ENCODE peak calls at places on chromosomes 1 and 21, in seven cellular contexts. P is psoas muscle, Q is cardiac muscle cell, O is neural progenitor cell, S is lower lobe of right lung, Z is PC-9, G is K562. N is an unnamed sample.

GRCh38 chr21:16620921-16621320 is 891.1 kb downstream of the USP25 start:
- DNase-seq in G (no peak), P (no peak), O (no peak), Z (no peak), S (no peak), Q (no peak), N (no peak)

GRCh38 chr1:59750612-59751395 is 63.9 kb upstream of the HOOK1 start:
- DNase-seq in Z (peak; percentile 37), S (peak; percentile 61), O (no peak), P (no peak), G (no peak), Q (no peak), N (no peak)

GRCh38 chr1:26276432-26276838 is 3.5 kb upstream of the SH3BGRL3 start:
- DNase-seq in Z (no peak), P (peak; percentile 74), O (no peak), Q (no peak), S (no peak), G (no peak), N (no peak)

GRCh38 chr1:108686609-108687313 is 5.3 kb upstream of the PRPF38B start:
- DNase-seq in G (no peak), S (no peak), O (no peak), P (no peak), Z (no peak), Q (no peak), N (no peak)

GRCh38 chr1:156114919-156115513 is 505 bp downstream of the LMNA start:
- DNase-seq in O (peak; percentile 55), Z (no peak), S (no peak), Q (peak; percentile 58), P (peak; percentile 72), G (peak; percentile 70), N (no peak)

GRCh38 chr1:4603317-4604110 is 50.9 kb upstream of the AJAP1 start:
- DNase-seq in Z (no peak), Q (no peak), O (no peak), S (no peak), P (peak; percentile 7), G (no peak), N (no peak)

GRCh38 chr1:203282720-203283542 is 22.4 kb upstream of the BTG2 start:
- DNase-seq in G (no peak), P (no peak), S (no peak), Q (peak; percentile 50), O (no peak), Z (no peak), N (no peak)

GRCh38 chr1:215595231-215595630 is 28.1 kb downstream of the KCTD3 start:
- DNase-seq in Z (no peak), Q (no peak), O (no peak), P (no peak), G (no peak), S (no peak), N (no peak)

GRCh38 chr21:32949701-32950100 is 76.0 kb upstream of the OLIG2 start:
- DNase-seq in Q (peak; percentile 4), O (peak; percentile 32), G (no peak), Z (no peak), S (no peak), P (no peak), N (no peak)

GRCh38 chr21:28256420-28256831 is 736.3 kb downstream of the LTN1 start:
- DNase-seq in Q (peak; percentile 69), P (no peak), S (no peak), G (no peak), Z (no peak), O (no peak), N (no peak)

GRCh38 chr1:116881879-116882520 is 27.7 kb upstream of the PTGFRN start:
- DNase-seq in G (peak; percentile 79), P (no peak), Z (peak; percentile 31), O (peak; percentile 42), S (peak; percentile 55), Q (peak; percentile 31), N (peak; percentile 22)

GRCh38 chr1:9573723-9574122 is 15.0 kb upstream of the TMEM201 start:
- DNase-seq in P (no peak), Z (no peak), Q (peak; percentile 71), O (peak; percentile 67), S (no peak), G (no peak), N (no peak)

GRCh38 chr1:202661136-202661845 is 49.0 kb downstream of the SYT2 start:
- DNase-seq in S (no peak), P (no peak), O (no peak), Z (no peak), G (no peak), Q (no peak), N (no peak)

GRCh38 chr1:101153692-101154091 is 83.1 kb upstream of the S1PR1 start:
- DNase-seq in G (no peak), S (no peak), P (no peak), Z (no peak), Q (no peak), O (no peak), N (no peak)

GRCh38 chr1:22906968-22907367 is 65.7 kb downstream of the LACTBL1 start:
- DNase-seq in Q (no peak), Z (no peak), S (no peak), P (no peak), O (no peak), G (no peak), N (no peak)

GRCh38 chr1:42747125-42747524 is 7.1 kb upstream of the CLDN19 start:
- DNase-seq in S (no peak), Q (peak; percentile 76), O (peak; percentile 71), Z (peak; percentile 19), G (peak; percentile 55), P (peak; percentile 72), N (no peak)

GRCh38 chr1:161139765-161140164 is 7.3 kb upstream of the DEDD start:
- DNase-seq in O (peak; percentile 56), G (peak; percentile 60), S (no peak), Q (peak; percentile 67), P (no peak), Z (peak; percentile 37), N (no peak)

GRCh38 chr1:209456878-209457277 is 126.6 kb upstream of the CAMK1G start:
- DNase-seq in Z (no peak), P (no peak), S (no peak), Q (peak; percentile 18), O (no peak), G (no peak), N (no peak)

GRCh38 chr21:21664871-21665270 is 666.7 kb downstream of the NCAM2 start:
- DNase-seq in G (no peak), S (no peak), P (no peak), Q (no peak), O (no peak), Z (no peak), N (no peak)

GRCh38 chr1:54403808-54404261 is 2.4 kb downstream of the SSBP3 start:
- DNase-seq in P (peak; percentile 30), G (peak; percentile 73), S (no peak), O (no peak), Q (no peak), Z (no peak), N (no peak)

GRCh38 chr1:79603862-79604261 is 597.3 kb upstream of the ADGRL4 start:
- DNase-seq in P (no peak), Z (no peak), O (no peak), Q (no peak), S (no peak), G (no peak), N (no peak)

GRCh38 chr1:66641851-66642473 is 108.0 kb downstream of the SGIP1 start:
- DNase-seq in S (no peak), G (no peak), P (no peak), O (no peak), Z (no peak), Q (no peak), N (no peak)

GRCh38 chr1:234955107-234955731 is 173.4 kb downstream of the TOMM20 start:
- DNase-seq in Z (no peak), Q (no peak), O (no peak), S (peak; percentile 79), G (peak; percentile 37), P (peak; percentile 79), N (no peak)

GRCh38 chr1:20153000-20153418 is 13.9 kb downstream of the PLA2G2F start:
- DNase-seq in G (no peak), O (peak; percentile 30), P (peak; percentile 76), Q (no peak), Z (peak; percentile 53), S (peak; percentile 67), N (peak; percentile 63)

GRCh38 chr1:23931481-23931880 is 18.3 kb upstream of the CNR2 start:
- DNase-seq in G (no peak), O (no peak), P (no peak), S (no peak), Q (no peak), Z (no peak), N (no peak)

GRCh38 chr1:151145158-151146071 is 1.0 kb downstream of the SEMA6C start:
- DNase-seq in G (no peak), S (no peak), Z (no peak), Q (peak; percentile 35), P (peak; percentile 79), O (peak; percentile 58), N (no peak)

GRCh38 chr1:203271018-203271743 is 34.1 kb upstream of the BTG2 start:
- DNase-seq in S (peak; percentile 75), Q (peak; percentile 79), P (no peak), G (peak; percentile 62), Z (no peak), O (peak; percentile 69), N (peak; percentile 75)

GRCh38 chr1:44776749-44777068 is 1.4 kb downstream of the RPS8 start:
- DNase-seq in P (no peak), G (no peak), Q (no peak), O (no peak), S (no peak), Z (no peak), N (no peak)
- H3K27ac ChIP-seq in P (peak overlapping the region; percentile 98), G (peak overlapping the region; percentile 98), Q (peak overlapping the region; percentile 97), O (peak overlapping the region; percentile 62), S (peak overlapping the region; percentile 98), Z (peak overlapping the region; percentile 98), N (peak overlapping the region; percentile 91)

DNA sequence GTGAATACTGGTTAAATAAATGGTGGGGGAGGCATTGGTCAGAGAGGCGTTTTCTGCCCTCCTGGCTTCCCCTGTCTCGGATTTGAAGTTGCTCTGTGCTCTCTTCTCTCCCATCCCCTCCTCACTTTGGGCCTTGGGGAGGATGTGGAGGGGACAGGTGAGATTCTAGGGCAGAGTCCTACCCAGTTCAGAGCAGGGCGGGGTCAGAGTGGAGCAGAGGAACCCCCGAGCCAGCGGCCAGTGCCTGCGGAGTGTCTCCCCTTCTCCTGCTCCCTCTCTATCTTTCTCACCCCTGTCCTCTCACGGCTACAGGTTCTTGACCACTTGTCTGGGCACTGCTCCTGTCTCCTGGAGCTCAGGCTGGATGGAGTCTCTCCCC is 8.1 kb downstream of the KNCN start:
- DNase-seq in S (no peak), Z (no peak), Q (no peak), G (peak; percentile 9), P (no peak), O (no peak), N (no peak)
- H3K4me3 ChIP-seq in S (no peak overlapping the region), Z (no peak overlapping the region), Q (no peak overlapping the region), G (no peak overlapping the region), P (no peak overlapping the region), O (peak overlapping the region; percentile 42), N (no peak overlapping the region)

DNA sequence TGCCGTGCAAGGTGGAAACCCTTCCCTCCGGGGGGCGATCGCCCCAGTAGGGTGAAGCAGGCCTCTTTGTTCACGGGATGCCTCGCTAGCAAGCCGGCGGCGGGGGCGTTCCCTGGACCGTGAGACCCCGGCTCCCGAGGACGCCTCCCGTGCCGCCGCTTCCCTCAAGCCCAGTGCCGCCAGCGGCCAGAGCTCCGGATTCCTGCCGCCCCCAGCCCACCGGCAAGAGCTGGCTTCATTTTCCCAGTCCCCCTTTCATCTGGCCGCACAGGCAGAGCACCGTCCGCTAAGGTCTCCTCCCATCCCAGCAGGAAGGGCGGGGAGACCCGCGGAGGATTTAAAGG is 16.3 kb downstream of the IER5 start:
- DNase-seq in Z (no peak), O (peak; percentile 91), G (peak; percentile 65), Q (peak; percentile 67), S (peak; percentile 70), P (peak; percentile 72), N (no peak)
- TF ChIP-seq CTCF in Z (peak; percentile 35), O (peak; percentile 19), G (peak; percentile 36), Q (peak; percentile 19), S (no peak), P (no peak), N (no peak)

GRCh38 chr1:11233208-11233607 is 29.1 kb downstream of the MTOR start:
- DNase-seq in P (no peak), Q (no peak), S (no peak), O (no peak), Z (no peak), G (no peak), N (no peak)
- H3K27ac ChIP-seq in P (no peak overlapping the region), Q (no peak overlapping the region), S (no peak overlapping the region), O (no peak overlapping the region), Z (no peak overlapping the region), G (no peak overlapping the region), N (no peak overlapping the region)

N was measured in dorsolateral prefrontal cortex.